ENCODE peak calls at places on chromosomes 5 and 9, in six cellular contexts. One of them, this sample, is unnamed.

GRCh38 chr9:73042155-73042554 is 89.3 kb upstream of the ALDH1A1 start:
- DNase-seq in GM12891: no peak
- DNase-seq in H1: no peak
- DNase-seq in SK-N-SH: no peak
- DNase-seq in K562: no peak
- DNase-seq in GM12878: no peak
- DNase-seq in this sample: no peak

GRCh38 chr5:83924891-83925290 is 204.2 kb upstream of the HAPLN1 start:
- DNase-seq in GM12878: no peak
- DNase-seq in H1: no peak
- DNase-seq in K562: no peak
- DNase-seq in GM12891: no peak
- DNase-seq in SK-N-SH: no peak
- DNase-seq in this sample: no peak

GRCh38 chr9:95003694-95004451 is 277.4 kb downstream of the AOPEP start:
- DNase-seq in H1: no peak
- DNase-seq in K562: peak
- DNase-seq in SK-N-SH: peak
- DNase-seq in GM12891: peak
- DNase-seq in GM12878: no peak
- DNase-seq in this sample: peak

GRCh38 chr5:10537614-10538013 is 26.3 kb upstream of the ANKRD33B start:
- DNase-seq in GM12878: no peak
- DNase-seq in SK-N-SH: no peak
- DNase-seq in H1: no peak
- DNase-seq in GM12891: no peak
- DNase-seq in K562: no peak
- DNase-seq in this sample: no peak

GRCh38 chr9:114461468-114461867 is 43.8 kb downstream of the WHRN start:
- DNase-seq in SK-N-SH: no peak
- DNase-seq in K562: no peak
- DNase-seq in GM12878: no peak
- DNase-seq in GM12891: no peak
- DNase-seq in H1: no peak
- DNase-seq in this sample: no peak

GRCh38 chr9:79166005-79166404 is 405.8 kb upstream of the TLE4 start:
- DNase-seq in H1: no peak
- DNase-seq in K562: no peak
- DNase-seq in GM12891: no peak
- DNase-seq in GM12878: no peak
- DNase-seq in SK-N-SH: no peak
- DNase-seq in this sample: no peak

GRCh38 chr9:92179286-92180002 is 64.2 kb upstream of the SPTLC1 start:
- DNase-seq in SK-N-SH: no peak
- DNase-seq in K562: peak
- DNase-seq in GM12878: no peak
- DNase-seq in H1: no peak
- DNase-seq in GM12891: no peak
- DNase-seq in this sample: no peak

GRCh38 chr5:133321833-133322420 is 270.1 kb downstream of the HSPA4 start:
- DNase-seq in K562: no peak
- DNase-seq in GM12878: peak
- DNase-seq in GM12891: no peak
- DNase-seq in SK-N-SH: no peak
- DNase-seq in H1: no peak
- DNase-seq in this sample: peak

GRCh38 chr5:1162729-1163128 is 38.7 kb upstream of the SLC6A19 start:
- DNase-seq in H1: no peak
- DNase-seq in SK-N-SH: no peak
- DNase-seq in GM12878: no peak
- DNase-seq in K562: no peak
- DNase-seq in GM12891: no peak
- DNase-seq in this sample: no peak

GRCh38 chr9:297104-297794 is 82.6 kb downstream of the DOCK8 start:
- DNase-seq in H1: no peak
- DNase-seq in GM12891: peak
- DNase-seq in SK-N-SH: no peak
- DNase-seq in GM12878: peak
- DNase-seq in K562: no peak
- DNase-seq in this sample: peak

GRCh38 chr9:109894921-109895758 is 115.1 kb downstream of the PALM2AKAP2 start:
- DNase-seq in GM12891: no peak
- DNase-seq in GM12878: peak
- DNase-seq in K562: no peak
- DNase-seq in H1: no peak
- DNase-seq in SK-N-SH: no peak
- DNase-seq in this sample: no peak

GRCh38 chr9:38677660-38678303 is 42.2 kb downstream of the FAM240B start:
- DNase-seq in GM12891: no peak
- DNase-seq in SK-N-SH: no peak
- DNase-seq in H1: no peak
- DNase-seq in K562: no peak
- DNase-seq in GM12878: no peak
- DNase-seq in this sample: no peak

GRCh38 chr9:107480386-107480789 is 9.2 kb downstream of the KLF4 start:
- DNase-seq in GM12891: no peak
- DNase-seq in SK-N-SH: no peak
- DNase-seq in K562: no peak
- DNase-seq in H1: no peak
- DNase-seq in GM12878: no peak
- DNase-seq in this sample: no peak

GRCh38 chr5:135456238-135457099 is 4.3 kb upstream of the TIFAB start:
- DNase-seq in H1: no peak
- DNase-seq in K562: peak
- DNase-seq in GM12891: no peak
- DNase-seq in GM12878: peak
- DNase-seq in SK-N-SH: no peak
- DNase-seq in this sample: no peak
- TF ChIP-seq TAF1 in H1: no peak
- TF ChIP-seq TAF1 in K562: peak
- TF ChIP-seq TAF1 in GM12891: no peak
- TF ChIP-seq TAF1 in GM12878: no peak
- TF ChIP-seq TAF1 in SK-N-SH: no peak
- TF ChIP-seq TAF1 in this sample: no peak

GRCh38 chr5:141412853-141413539 is at the start of gene PCDHGA10:
- DNase-seq in GM12891: peak
- DNase-seq in K562: peak
- DNase-seq in H1: peak
- DNase-seq in GM12878: peak
- DNase-seq in SK-N-SH: no peak
- DNase-seq in this sample: peak
- TF ChIP-seq TAF1 in GM12891: no peak
- TF ChIP-seq TAF1 in K562: no peak
- TF ChIP-seq TAF1 in H1: peak
- TF ChIP-seq TAF1 in GM12878: no peak
- TF ChIP-seq TAF1 in SK-N-SH: no peak
- TF ChIP-seq TAF1 in this sample: no peak

GRCh38 chr5:111582962-111583669 is 70.8 kb upstream of the STARD4 start:
- DNase-seq in GM12891: no peak
- DNase-seq in SK-N-SH: no peak
- DNase-seq in GM12878: no peak
- DNase-seq in H1: no peak
- DNase-seq in K562: no peak
- DNase-seq in this sample: no peak

GRCh38 chr5:111585291-111585690 is 73.0 kb upstream of the STARD4 start:
- DNase-seq in SK-N-SH: no peak
- DNase-seq in GM12878: no peak
- DNase-seq in GM12891: no peak
- DNase-seq in H1: no peak
- DNase-seq in K562: no peak
- DNase-seq in this sample: no peak

GRCh38 chr5:111584651-111585050 is 72.3 kb upstream of the STARD4 start:
- DNase-seq in GM12878: no peak
- DNase-seq in H1: no peak
- DNase-seq in GM12891: no peak
- DNase-seq in SK-N-SH: no peak
- DNase-seq in K562: no peak
- DNase-seq in this sample: no peak

GRCh38 chr5:111585946-111586345 is 73.6 kb upstream of the STARD4 start:
- DNase-seq in H1: no peak
- DNase-seq in SK-N-SH: no peak
- DNase-seq in GM12878: no peak
- DNase-seq in GM12891: no peak
- DNase-seq in K562: no peak
- DNase-seq in this sample: no peak

GRCh38 chr5:111583761-111584203 is 71.4 kb upstream of the STARD4 start:
- DNase-seq in H1: no peak
- DNase-seq in K562: no peak
- DNase-seq in GM12891: no peak
- DNase-seq in SK-N-SH: no peak
- DNase-seq in GM12878: no peak
- DNase-seq in this sample: no peak
- TF ChIP-seq TAF1 in H1: no peak
- TF ChIP-seq TAF1 in K562: no peak
- TF ChIP-seq TAF1 in GM12891: no peak
- TF ChIP-seq TAF1 in SK-N-SH: no peak
- TF ChIP-seq TAF1 in GM12878: no peak
- TF ChIP-seq TAF1 in this sample: no peak

DNA sequence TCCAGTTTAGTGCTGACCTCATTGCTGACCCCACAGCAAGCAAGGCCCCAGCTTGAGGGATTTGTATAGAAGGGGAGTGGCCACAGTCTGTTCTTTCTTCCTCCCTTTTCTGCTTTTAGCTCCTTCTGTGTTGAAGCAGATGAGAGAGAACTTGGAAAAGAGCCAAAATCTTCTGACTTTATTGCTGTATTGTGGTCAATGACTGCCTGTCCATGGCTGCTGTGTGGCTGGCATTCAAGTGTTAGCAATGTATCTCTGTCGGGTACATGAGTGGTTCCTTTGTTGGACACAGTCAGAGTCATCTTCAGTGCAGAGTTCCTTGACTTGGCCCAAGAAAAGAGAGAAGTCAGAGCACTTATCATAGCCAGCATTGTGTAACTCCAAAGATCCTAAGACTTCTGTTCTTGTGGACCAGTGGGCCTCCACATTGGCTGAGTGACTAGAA is 154.1 kb downstream of the LRRC70 start:
- DNase-seq in SK-N-SH: no peak
- DNase-seq in H1: no peak
- DNase-seq in K562: no peak
- DNase-seq in GM12891: no peak
- DNase-seq in GM12878: no peak
- DNase-seq in this sample: no peak
- TF ChIP-seq TAF1 in SK-N-SH: no peak
- TF ChIP-seq TAF1 in H1: no peak
- TF ChIP-seq TAF1 in K562: no peak
- TF ChIP-seq TAF1 in GM12891: no peak
- TF ChIP-seq TAF1 in GM12878: no peak
- TF ChIP-seq TAF1 in this sample: no peak

This sample was measured in GM12892.